ENCODE peak calls at places on chromosome 1, in seven cellular contexts. D is body of pancreas, C is epithelial cell of proximal tubule, G is uterus, Z is cardiac fibroblast, K is heart left ventricle, R is left ventricle myocardium inferior. P is an unnamed sample.

GRCh38 chr1:247914941-247915662 is 5.0 kb upstream of the OR2T8 start:
- DNase-seq in D (no peak), C (no peak), G (no peak), Z (peak; percentile 28), K (no peak), R (no peak), P (no peak)

GRCh38 chr1:44543064-44543815 is 131.0 kb downstream of the TMEM53 start:
- DNase-seq in D (no peak), C (no peak), G (no peak), Z (peak; percentile 9), K (no peak), R (no peak), P (no peak)

GRCh38 chr1:16143566-16144324 is 12.1 kb downstream of the EPHA2 start:
- DNase-seq in D (peak; percentile 78), C (no peak), G (no peak), Z (peak; percentile 31), K (no peak), R (peak; percentile 75), P (no peak)

GRCh38 chr1:100320311-100321097 is 31.8 kb upstream of the CDC14A start:
- DNase-seq in D (no peak), C (no peak), G (no peak), Z (no peak), K (no peak), R (no peak), P (no peak)

GRCh38 chr1:228989676-228989991 is 254.4 kb downstream of the RHOU start:
- DNase-seq in D (no peak), C (no peak), G (no peak), Z (no peak), K (no peak), R (no peak), P (no peak)

GRCh38 chr1:239826209-239826608 is 265.5 kb upstream of the FMN2 start:
- DNase-seq in D (no peak), C (no peak), G (no peak), Z (no peak), K (no peak), R (no peak), P (no peak)

GRCh38 chr1:116465845-116466685 is 93.0 kb downstream of the ATP1A1 start:
- DNase-seq in D (no peak), C (no peak), G (no peak), Z (no peak), K (no peak), R (no peak), P (no peak)

GRCh38 chr1:193083365-193084088 is 21.7 kb downstream of the GLRX2 start:
- DNase-seq in D (no peak), C (no peak), G (no peak), Z (no peak), K (no peak), R (no peak), P (no peak)

GRCh38 chr1:223708001-223708359 is 4.4 kb upstream of the CAPN2 start:
- DNase-seq in D (no peak), C (no peak), G (no peak), Z (no peak), K (no peak), R (no peak), P (no peak)

GRCh38 chr1:223704921-223705878 is 7.1 kb upstream of the CAPN2 start:
- DNase-seq in D (no peak), C (no peak), G (no peak), Z (peak; percentile 53), K (no peak), R (no peak), P (no peak)

GRCh38 chr1:223708651-223709268 is 3.6 kb upstream of the CAPN2 start:
- DNase-seq in D (no peak), C (no peak), G (no peak), Z (no peak), K (no peak), R (no peak), P (no peak)

GRCh38 chr1:223707270-223708000 is 4.9 kb upstream of the CAPN2 start:
- DNase-seq in D (peak; percentile 64), C (peak; percentile 98), G (peak; percentile 84), Z (peak; percentile 99), K (no peak), R (peak; percentile 50), P (peak; percentile 82)

DNA sequence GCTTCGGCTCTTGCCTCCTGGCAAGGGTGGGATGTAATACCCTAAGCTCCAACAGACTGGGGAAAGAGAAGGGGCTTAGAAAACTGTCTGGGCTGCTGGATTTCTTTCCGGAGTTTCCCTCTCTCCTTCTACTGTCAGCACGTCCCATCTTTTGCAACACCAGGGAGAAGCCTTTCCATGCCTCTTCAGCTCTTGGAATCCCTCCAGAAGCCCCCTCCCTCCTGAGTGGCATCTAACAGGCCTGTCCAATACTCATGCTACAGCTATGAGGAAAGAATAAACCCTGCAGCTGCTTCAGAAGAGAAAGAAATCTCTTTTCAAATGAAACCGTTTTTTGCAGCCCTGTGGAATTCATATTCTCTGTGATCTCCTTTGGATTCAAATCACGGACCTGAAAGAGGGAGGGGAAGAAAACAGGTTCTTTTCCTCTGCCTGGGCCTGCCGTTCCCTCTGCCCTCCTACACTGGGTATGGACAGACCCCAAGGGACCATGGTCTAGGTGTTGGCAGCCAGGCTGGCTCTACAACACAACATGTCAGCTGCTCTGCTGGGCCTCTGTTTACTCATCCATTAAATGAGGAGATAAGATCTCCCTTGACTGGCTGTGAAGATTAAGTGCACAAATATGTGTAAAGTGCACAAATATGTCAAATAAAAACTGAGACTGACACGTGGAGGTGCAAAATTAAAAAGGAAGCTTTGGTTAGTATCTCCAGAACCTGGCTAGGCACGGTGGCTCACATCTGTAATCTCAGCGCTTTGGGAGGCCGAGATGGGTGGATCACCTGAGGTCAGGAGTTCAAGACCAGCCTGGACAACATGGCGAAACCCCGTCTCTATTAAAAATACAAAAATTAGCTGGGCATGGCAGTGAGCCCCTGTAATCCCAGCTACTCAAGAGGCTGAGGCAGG is 6.0 kb upstream of the CAPN2 start:
- DNase-seq in D (no peak), C (no peak), G (peak; percentile 62), Z (peak; percentile 90), K (no peak), R (no peak), P (no peak)
- H3K4me3 ChIP-seq in D (no peak overlapping the region), C (no peak overlapping the region), G (no peak overlapping the region), Z (no peak overlapping the region), K (no peak overlapping the region), R (no peak overlapping the region), P (no peak overlapping the region)

GRCh38 chr1:243806310-243806709 is 43.7 kb downstream of the AKT3 start:
- DNase-seq in D (no peak), C (no peak), G (no peak), Z (no peak), K (no peak), R (no peak), P (no peak)
- TF ChIP-seq CTCF in D (no peak), C (no peak), G (no peak), Z (no peak), K (no peak), R (no peak), P (no peak)

GRCh38 chr1:36329817-36330216 is 6.4 kb upstream of the EVA1B start:
- DNase-seq in D (no peak), C (no peak), G (no peak), Z (no peak), K (no peak), R (no peak), P (no peak)
- H3K4me3 ChIP-seq in D (no peak overlapping the region), C (no peak overlapping the region), G (no peak overlapping the region), Z (no peak overlapping the region), K (no peak overlapping the region), R (no peak overlapping the region), P (no peak overlapping the region)

GRCh38 chr1:212135166-212135565 is 99.6 kb downstream of the DTL start:
- DNase-seq in D (no peak), C (no peak), G (no peak), Z (no peak), K (no peak), R (no peak), P (no peak)
- TF ChIP-seq CTCF in D (no peak), C (no peak), G (no peak), Z (no peak), K (no peak), R (no peak), P (no peak)

GRCh38 chr1:119766374-119766794 is 2.3 kb downstream of the HMGCS2 start:
- DNase-seq in D (peak; percentile 58), C (no peak), G (no peak), Z (no peak), K (no peak), R (no peak), P (no peak)
- H3K4me3 ChIP-seq in D (no peak overlapping the region), C (no peak overlapping the region), G (no peak overlapping the region), Z (no peak overlapping the region), K (peak overlapping the region; percentile 8), R (peak overlapping the region; percentile 41), P (peak overlapping the region; percentile 30)

GRCh38 chr1:234125283-234125682 is 220.8 kb downstream of the SLC35F3 start:
- DNase-seq in D (peak; percentile 37), C (no peak), G (no peak), Z (peak; percentile 27), K (no peak), R (no peak), P (no peak)
- TF ChIP-seq CTCF in D (no peak), C (peak; percentile 73), G (no peak), Z (no peak), K (no peak), R (no peak), P (no peak)

GRCh38 chr1:92084651-92085050 is 4.5 kb downstream of the BTBD8 start:
- DNase-seq in D (no peak), C (no peak), G (no peak), Z (no peak), K (no peak), R (no peak), P (no peak)
- H3K4me3 ChIP-seq in D (no peak overlapping the region), C (no peak overlapping the region), G (no peak overlapping the region), Z (no peak overlapping the region), K (no peak overlapping the region), R (no peak overlapping the region), P (no peak overlapping the region)

GRCh38 chr1:245901037-245901436 is 606.0 kb downstream of the SMYD3 start:
- DNase-seq in D (no peak), C (no peak), G (no peak), Z (peak; percentile 20), K (no peak), R (no peak), P (no peak)
- TF ChIP-seq CTCF in D (no peak), C (no peak), G (no peak), Z (no peak), K (no peak), R (no peak), P (no peak)

DNA sequence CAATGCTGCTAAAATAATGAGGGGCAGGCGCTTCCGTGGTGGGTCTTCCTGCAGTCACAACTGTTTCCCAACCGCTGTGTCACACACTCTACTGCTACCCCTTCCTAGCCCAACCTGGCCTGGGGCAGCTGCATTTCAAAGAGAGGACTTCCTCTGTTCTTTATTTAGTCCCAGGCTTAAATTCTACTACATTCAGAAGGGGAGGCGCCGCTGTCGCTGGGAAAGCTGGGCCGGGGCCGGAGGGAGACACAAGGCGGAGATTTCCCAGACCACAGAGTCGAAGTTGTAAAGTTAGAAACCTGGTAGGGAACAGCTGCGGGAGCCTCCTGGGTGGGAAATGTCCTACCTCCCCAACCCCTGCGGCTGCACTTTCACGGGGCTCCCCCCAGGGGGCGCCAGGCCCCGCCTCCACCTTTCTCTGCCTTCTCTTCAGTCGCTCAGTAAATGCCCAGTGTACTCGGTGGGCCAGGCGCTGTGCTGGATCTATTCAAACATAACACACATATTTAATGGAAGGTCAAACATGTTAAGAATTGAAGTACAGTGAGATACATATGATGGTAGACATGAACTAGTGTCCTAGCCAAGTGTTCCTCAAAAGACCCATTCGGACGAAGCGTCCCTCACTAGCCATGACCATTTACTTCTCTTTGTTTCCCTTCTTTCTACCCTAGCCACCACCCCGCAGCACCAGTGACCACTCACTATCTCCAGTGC is 23.1 kb downstream of the DYRK3 start:
- DNase-seq in D (peak; percentile 22), C (no peak), G (no peak), Z (peak; percentile 28), K (peak; percentile 82), R (peak; percentile 60), P (peak; percentile 82)
- H3K4me3 ChIP-seq in D (no peak overlapping the region), C (no peak overlapping the region), G (no peak overlapping the region), Z (no peak overlapping the region), K (peak overlapping the region; percentile 38), R (peak overlapping the region; percentile 51), P (peak overlapping the region; percentile 51)

P was measured in psoas muscle.